ENCODE peak calls at places on chromosomes 3 and 15, in five cellular contexts. R, M, I, S and A are unnamed samples.

GRCh38 chr3:96294143-96294542 is 520.3 kb upstream of the EPHA6 start:
- DNase-seq in R (no peak), M (no peak), I (no peak), S (no peak), A (no peak)

GRCh38 chr3:38489766-38490165 is 6.4 kb upstream of the EXOG start:
- DNase-seq in R (no peak), M (no peak), I (no peak), S (no peak), A (no peak)

GRCh38 chr3:46551615-46552014 is 14.5 kb downstream of the LRRC2 start:
- DNase-seq in R (peak), M (no peak), I (no peak), S (no peak), A (no peak)

GRCh38 chr3:11155341-11156025 is 1.2 kb downstream of the HRH1 start:
- DNase-seq in R (peak), M (peak), I (peak), S (peak), A (peak)

GRCh38 chr15:48472756-48473155 is 141.5 kb downstream of the DUT start:
- DNase-seq in R (no peak), M (no peak), I (peak), S (peak), A (peak)

GRCh38 chr3:197168606-197169005 is 129.8 kb downstream of the DLG1 start:
- DNase-seq in R (no peak), M (no peak), I (peak), S (peak), A (no peak)

GRCh38 chr15:66692808-66693596 is 9.0 kb upstream of the SMAD6 start:
- DNase-seq in R (no peak), M (no peak), I (no peak), S (no peak), A (no peak)

GRCh38 chr15:68400066-68400456 is 31.9 kb downstream of the ITGA11 start:
- DNase-seq in R (peak), M (no peak), I (no peak), S (no peak), A (no peak)

GRCh38 chr15:85592148-85592547 is 202.6 kb downstream of the KLHL25 start:
- DNase-seq in R (peak), M (no peak), I (peak), S (peak), A (peak)

GRCh38 chr3:111335512-111335911 is 206.5 kb upstream of the CD96 start:
- DNase-seq in R (no peak), M (no peak), I (no peak), S (no peak), A (no peak)

GRCh38 chr15:64019764-64020163 is 26.5 kb downstream of the DAPK2 start:
- DNase-seq in R (peak), M (peak), I (no peak), S (peak), A (no peak)

GRCh38 chr3:103048371-103048722 is 613.5 kb downstream of the ZPLD1 start:
- DNase-seq in R (no peak), M (no peak), I (no peak), S (no peak), A (no peak)

GRCh38 chr3:196985954-196986885 is 17.6 kb upstream of the PIGZ start:
- DNase-seq in R (no peak), M (no peak), I (no peak), S (no peak), A (no peak)

GRCh38 chr3:184785856-184786255 is 26.1 kb upstream of the VPS8 start:
- DNase-seq in R (no peak), M (no peak), I (no peak), S (no peak), A (no peak)

GRCh38 chr15:74785716-74786032 is 3.8 kb downstream of the CSK start:
- DNase-seq in R (no peak), M (no peak), I (no peak), S (no peak), A (no peak)

GRCh38 chr15:64092864-64093626 is 593 bp downstream of the CIAO2A start:
- DNase-seq in R (no peak), M (peak), I (peak), S (peak), A (peak)

GRCh38 chr15:99126930-99127329 is 22.1 kb downstream of the SYNM start:
- DNase-seq in R (no peak), M (peak), I (no peak), S (no peak), A (no peak)

GRCh38 chr3:19428729-19429128 is 280.4 kb downstream of the KCNH8 start:
- DNase-seq in R (no peak), M (no peak), I (no peak), S (no peak), A (no peak)

GRCh38 chr3:13192471-13193213 is 119.4 kb upstream of the IQSEC1 start:
- DNase-seq in R (no peak), M (no peak), I (no peak), S (no peak), A (no peak)

GRCh38 chr3:42936157-42936981 is 30.4 kb downstream of the ZNF662 start:
- DNase-seq in R (no peak), M (peak), I (peak), S (no peak), A (no peak)

GRCh38 chr15:66123799-66124198 is 129.8 kb downstream of the MEGF11 start:
- DNase-seq in R (no peak), M (no peak), I (no peak), S (no peak), A (no peak)

GRCh38 chr3:3071136-3071535 is 39.0 kb downstream of the IL5RA start:
- DNase-seq in R (no peak), M (no peak), I (peak), S (no peak), A (no peak)

GRCh38 chr3:119223511-119223910 is 17.2 kb downstream of the B4GALT4 start:
- DNase-seq in R (no peak), M (no peak), I (no peak), S (no peak), A (no peak)

GRCh38 chr15:90262426-90262825 is 3.0 kb upstream of the NGRN start:
- DNase-seq in R (no peak), M (peak), I (no peak), S (no peak), A (no peak)

GRCh38 chr3:65425880-65426279 is 612.8 kb downstream of the MAGI1 start:
- DNase-seq in R (no peak), M (no peak), I (peak), S (no peak), A (no peak)

DNA sequence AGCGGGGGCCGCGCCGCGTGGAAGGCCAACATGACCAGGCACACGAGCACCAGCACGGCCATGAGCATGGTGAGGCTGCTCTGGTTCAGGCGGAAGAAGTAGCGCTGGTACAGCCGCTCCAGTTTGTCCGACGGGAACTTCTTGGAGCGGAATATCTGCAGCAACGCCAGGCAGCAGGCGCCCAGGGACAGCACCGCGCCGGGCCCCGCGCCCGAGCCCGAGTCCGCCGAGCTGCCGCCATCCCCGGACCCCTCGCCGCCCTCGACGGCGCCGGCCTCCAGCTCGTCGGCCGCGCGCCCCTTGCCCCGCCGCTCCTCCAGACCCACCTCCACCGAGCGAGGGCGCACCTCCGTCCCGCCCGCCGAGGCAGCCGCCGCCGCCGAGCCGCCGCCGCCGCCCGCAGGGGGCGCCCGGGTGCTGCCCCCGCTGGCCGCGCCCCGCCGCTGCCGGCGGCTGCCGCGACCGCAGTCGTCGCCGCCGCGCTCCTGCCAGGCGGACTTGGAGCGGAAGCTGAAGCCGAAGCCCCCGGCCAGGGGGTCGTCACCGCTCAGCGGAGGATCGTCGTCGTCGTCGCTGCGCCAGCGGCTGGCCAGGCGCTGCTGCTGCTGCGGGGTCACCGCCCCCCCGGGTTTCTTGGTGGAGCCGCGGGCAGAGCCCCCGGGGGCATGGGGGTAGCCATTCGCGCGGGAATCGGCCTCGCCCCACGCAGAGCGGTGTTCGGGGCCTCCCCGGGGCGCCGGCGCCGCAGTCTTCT is 964 bp downstream of the ADCY5 start:
- DNase-seq in R (no peak), M (peak), I (no peak), S (no peak), A (no peak)
- H3K4me3 ChIP-seq in R (no peak), M (peak), I (no peak), S (no peak), A (no peak)

GRCh38 chr15:59741274-59741906 is 52.3 kb upstream of the BNIP2 start:
- DNase-seq in R (no peak), M (no peak), I (peak), S (no peak), A (peak)
- TF ChIP-seq CTCF in R (peak), M (peak), I (peak), S (peak), A (peak)

DNA sequence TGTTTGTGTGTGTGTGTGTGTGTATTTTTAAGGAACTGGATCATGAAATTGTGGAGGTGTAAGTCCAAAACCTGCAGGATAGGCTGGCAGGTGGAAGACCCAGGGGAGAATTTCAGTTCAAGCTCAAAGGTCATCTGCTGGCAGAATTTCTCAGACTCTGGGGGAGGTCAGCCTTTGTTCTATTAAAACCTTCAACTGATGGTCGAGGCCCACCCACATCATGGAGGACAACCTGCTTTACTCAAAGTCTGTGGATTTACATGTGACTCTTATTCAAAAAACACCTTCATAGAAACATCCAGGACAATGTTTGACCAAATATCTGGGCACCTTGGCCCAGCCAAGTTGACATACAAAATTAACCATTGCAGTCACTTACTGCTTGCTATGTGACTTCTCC is 157.2 kb downstream of the EDEM1 start:
- DNase-seq in R (no peak), M (no peak), I (no peak), S (no peak), A (no peak)
- H3K4me3 ChIP-seq in R (no peak), M (no peak), I (no peak), S (no peak), A (no peak)

GRCh38 chr3:29447946-29448632 is 167.2 kb downstream of the RBMS3 start:
- DNase-seq in R (no peak), M (no peak), I (no peak), S (no peak), A (peak)
- TF ChIP-seq CTCF in R (no peak), M (no peak), I (no peak), S (no peak), A (no peak)

DNA sequence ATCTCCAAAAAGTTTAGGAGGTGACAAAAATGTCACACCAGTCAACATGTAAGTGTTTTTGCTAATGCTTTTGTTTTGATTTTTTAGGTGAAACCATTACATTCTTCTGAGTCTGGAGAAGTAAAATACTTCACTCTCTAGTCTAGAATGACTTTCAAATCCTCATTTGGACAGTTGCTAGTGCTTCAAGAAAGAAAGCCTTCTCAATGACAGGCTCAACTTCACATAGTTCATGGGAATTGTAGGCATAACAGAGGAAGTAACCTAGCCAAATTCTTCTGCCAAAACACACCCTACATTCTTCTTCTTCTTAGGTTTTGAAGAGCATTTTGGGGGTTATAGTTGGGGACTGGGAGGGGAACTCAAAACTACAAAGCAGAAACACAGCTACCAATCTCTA is 29.4 kb upstream of the HEG1 start:
- DNase-seq in R (no peak), M (no peak), I (no peak), S (no peak), A (no peak)
- H3K4me3 ChIP-seq in R (no peak), M (no peak), I (no peak), S (no peak), A (no peak)

DNA sequence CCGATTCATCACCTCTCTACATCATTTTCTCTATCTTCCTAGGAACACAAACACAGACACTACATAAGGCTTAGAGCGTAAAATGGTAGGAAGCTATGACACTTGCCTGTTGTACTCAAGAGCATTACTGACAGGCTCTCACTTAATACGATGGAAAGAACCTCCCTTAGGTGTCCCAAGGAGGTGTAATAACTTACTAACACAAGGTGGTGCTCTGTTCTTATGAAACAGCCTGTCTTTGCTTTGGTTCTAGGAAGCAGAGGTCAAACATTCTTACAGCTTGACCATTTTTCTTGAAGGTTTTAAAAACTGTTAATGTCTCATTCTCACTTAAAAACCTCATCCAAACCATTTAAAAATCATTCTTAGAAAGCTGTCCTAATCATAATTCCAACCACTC is 317.9 kb upstream of the AGTR1 start:
- DNase-seq in R (no peak), M (no peak), I (peak), S (peak), A (peak)
- TF ChIP-seq CTCF in R (peak), M (peak), I (peak), S (peak), A (peak)

DNA sequence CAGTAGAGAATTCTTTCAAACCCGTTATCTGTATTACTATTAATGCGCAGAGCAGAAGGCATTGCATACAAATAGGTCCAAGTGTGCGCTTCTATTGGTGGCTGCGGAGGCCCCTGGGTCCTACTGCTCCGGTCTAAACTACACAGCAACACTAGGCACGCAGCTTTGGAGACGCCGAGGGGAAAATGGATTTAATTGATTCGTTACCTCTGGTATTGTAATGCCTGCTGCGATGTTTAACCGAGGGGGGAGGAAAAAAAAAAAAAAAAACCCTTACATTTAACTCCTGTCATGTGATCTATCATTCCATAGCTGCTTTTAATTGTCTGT is at the start of gene ROBO1:
- DNase-seq in R (no peak), M (no peak), I (no peak), S (no peak), A (no peak)
- H3K4me3 ChIP-seq in R (no peak), M (peak), I (no peak), S (peak), A (no peak)